ENCODE peak calls at places on chromosomes 2 and 18, in four cellular contexts. S is suprapubic skin, M is ovary, Q is stomach. V is an unnamed sample.

GRCh38 chr2:128726221-128726620 is 407.6 kb upstream of the HS6ST1 start:
- DNase-seq in S (no peak), M (no peak), Q (no peak), V (no peak)

GRCh38 chr2:191696001-191696400 is 18.1 kb downstream of the NABP1 start:
- DNase-seq in S (no peak), Q (no peak), M (no peak), V (peak)

GRCh38 chr18:62788891-62789290 is 73.5 kb downstream of the PHLPP1 start:
- DNase-seq in Q (no peak), M (no peak), S (no peak), V (no peak)

GRCh38 chr18:74544898-74545297 is 10.6 kb downstream of the CNDP1 start:
- DNase-seq in Q (peak), S (no peak), M (no peak), V (no peak)

GRCh38 chr2:81324046-81324445 is 1019.5 kb upstream of the LRRTM1 start:
- DNase-seq in Q (no peak), S (no peak), M (no peak), V (no peak)

GRCh38 chr2:11465110-11465484 is 864 bp downstream of the E2F6 start:
- DNase-seq in Q (no peak), M (no peak), S (no peak), V (no peak)

GRCh38 chr2:177641321-177641720 is 248.7 kb downstream of the AGPS start:
- DNase-seq in M (no peak), S (no peak), Q (no peak), V (no peak)

GRCh38 chr2:201358684-201359083 is 1.5 kb upstream of the FLACC1 start:
- DNase-seq in Q (no peak), S (no peak), M (no peak), V (no peak)

GRCh38 chr2:238720232-238720672 is 127.6 kb upstream of the TWIST2 start:
- DNase-seq in Q (peak), S (no peak), M (no peak), V (no peak)

GRCh38 chr2:72539145-72539552 is 286.7 kb downstream of the EXOC6B start:
- DNase-seq in S (no peak), Q (no peak), M (no peak), V (no peak)

GRCh38 chr2:183153967-183154366 is 29.7 kb downstream of the NUP35 start:
- DNase-seq in S (no peak), M (no peak), Q (no peak), V (no peak)

GRCh38 chr18:31478688-31479087 is 19.3 kb upstream of the DSG2 start:
- DNase-seq in M (no peak), Q (no peak), S (no peak), V (no peak)

GRCh38 chr18:62663731-62664336 is 51.5 kb upstream of the PHLPP1 start:
- DNase-seq in S (no peak), M (no peak), Q (no peak), V (no peak)

GRCh38 chr18:76838182-76838581 is 15.8 kb downstream of the ZNF236 start:
- DNase-seq in M (no peak), S (no peak), Q (no peak), V (no peak)

GRCh38 chr2:69956580-69956979 is 4.9 kb downstream of the ASPRV1 start:
- DNase-seq in M (no peak), S (no peak), Q (no peak), V (no peak)

GRCh38 chr18:11511434-11512095 is 97.8 kb upstream of the SLC35G4 start:
- DNase-seq in S (no peak), M (no peak), Q (no peak), V (no peak)

GRCh38 chr18:50061876-50062517 is 132.9 kb downstream of the MYO5B start:
- DNase-seq in Q (no peak), S (no peak), M (no peak), V (no peak)

GRCh38 chr2:64259301-64259700 is 115.1 kb upstream of the PELI1 start:
- DNase-seq in M (no peak), S (no peak), Q (no peak), V (no peak)

GRCh38 chr18:11587846-11588245 is 21.6 kb upstream of the SLC35G4 start:
- DNase-seq in M (no peak), S (no peak), Q (no peak), V (no peak)

GRCh38 chr2:187299122-187299906 is 148.7 kb downstream of the CALCRL start:
- DNase-seq in M (no peak), S (no peak), Q (no peak), V (no peak)

GRCh38 chr2:136242687-136243277 is 124.8 kb upstream of the CXCR4 start:
- DNase-seq in S (no peak), Q (peak), M (no peak), V (no peak)

DNA sequence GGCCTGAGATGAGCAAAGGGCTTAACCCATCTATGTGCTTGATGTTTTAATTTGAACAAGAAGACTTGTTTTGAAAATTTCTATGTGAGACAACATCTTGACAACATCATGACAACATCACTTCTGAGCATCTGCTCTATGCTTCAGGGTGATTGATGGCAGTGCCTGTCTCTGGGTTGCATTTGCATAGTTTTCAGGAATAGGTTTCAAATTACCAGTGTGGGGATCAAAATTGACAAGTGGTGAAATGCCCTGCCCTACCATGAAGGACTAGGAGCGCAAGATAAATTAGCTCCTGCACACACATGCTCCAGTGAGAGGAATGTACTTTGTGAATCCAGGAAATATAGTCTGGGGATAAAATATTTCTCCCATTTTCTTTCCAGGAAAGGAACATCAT is 45.4 kb upstream of the IL1R2 start:
- DNase-seq in Q (no peak), S (no peak), M (no peak), V (no peak)
- TF ChIP-seq EP300 in Q (no peak), S (no peak), M (no peak), V (no peak)

DNA sequence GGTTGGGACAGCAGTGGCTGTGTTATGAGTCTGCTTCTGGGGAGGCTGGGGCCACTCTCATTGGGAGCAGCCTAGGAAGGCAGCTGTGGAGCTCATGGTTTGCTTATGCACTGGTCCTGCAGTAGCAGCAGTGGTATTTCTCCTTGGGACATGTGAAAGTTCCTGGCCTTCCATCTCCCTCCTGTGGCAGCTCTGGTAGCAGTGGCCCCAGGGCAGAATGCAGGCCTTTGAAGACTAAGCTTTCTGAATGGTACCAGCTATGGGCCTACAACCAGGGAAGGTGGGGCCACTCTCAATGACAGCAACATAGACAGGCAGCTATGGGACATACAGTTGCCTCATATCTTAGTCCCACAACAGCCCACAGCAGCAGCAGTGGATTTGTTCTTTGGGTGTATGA is 117.3 kb upstream of the VWC2L start:
- DNase-seq in M (no peak), Q (no peak), S (no peak), V (no peak)
- TF ChIP-seq EP300 in M (no peak), Q (no peak), S (no peak), V (no peak)

DNA sequence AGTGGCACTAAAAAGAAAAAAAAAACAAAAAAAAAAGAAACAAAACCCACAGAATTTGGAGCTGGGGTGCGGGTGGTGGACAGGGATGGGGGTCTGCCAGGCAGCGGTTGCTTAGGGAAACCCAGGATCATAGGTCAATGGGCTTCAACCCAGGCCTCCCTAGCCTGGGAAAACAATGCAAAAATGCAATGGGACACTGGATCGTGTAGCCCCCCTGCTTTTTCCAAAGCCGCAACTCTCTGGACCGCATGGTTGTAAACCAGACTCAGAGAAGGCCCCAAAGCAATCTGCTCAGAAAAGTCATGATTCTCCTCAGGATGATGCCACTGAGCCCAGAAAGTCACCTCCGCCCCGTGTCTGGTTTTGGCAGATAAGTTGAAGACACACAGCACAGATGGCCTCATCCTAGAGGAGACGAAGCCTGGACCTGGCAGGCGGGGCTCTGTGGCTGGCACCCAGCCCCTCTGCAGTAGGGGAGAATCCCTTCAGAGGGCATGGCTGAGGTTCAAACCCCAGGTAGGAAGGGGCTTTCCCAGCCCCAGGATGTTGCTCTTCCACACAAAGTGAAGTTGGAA is 5.1 kb downstream of the DLX2 start:
- DNase-seq in S (no peak), Q (no peak), M (no peak), V (no peak)
- TF ChIP-seq EP300 in S (no peak), Q (no peak), M (no peak), V (no peak)

GRCh38 chr2:147782521-147782920 is 62.3 kb upstream of the ACVR2A start:
- DNase-seq in S (no peak), Q (no peak), M (no peak), V (no peak)
- TF ChIP-seq EP300 in S (no peak), Q (no peak), M (no peak), V (no peak)

GRCh38 chr2:122098301-122098700 is 342.9 kb downstream of the TSN start:
- DNase-seq in S (no peak), M (no peak), Q (no peak), V (no peak)

GRCh38 chr2:122096788-122097187 is 341.3 kb downstream of the TSN start:
- DNase-seq in S (no peak), Q (no peak), M (no peak), V (no peak)

GRCh38 chr2:122094557-122094956 is 339.1 kb downstream of the TSN start:
- DNase-seq in M (no peak), S (no peak), Q (no peak), V (no peak)
- TF ChIP-seq EP300 in M (no peak), S (no peak), Q (no peak), V (no peak)

GRCh38 chr2:24871852-24872323 is 48.1 kb downstream of the ADCY3 start:
- DNase-seq in S (no peak), Q (no peak), M (peak), V (no peak)
- TF ChIP-seq EP300 in S (no peak), Q (no peak), M (no peak), V (no peak)